ENCODE peak calls at places on chromosomes 6 and 20, in six cellular contexts. W is AG10803, L is AG09309, C is tibial nerve, S is tibial artery, U is psoas muscle. O is an unnamed sample.

GRCh38 chr20:53767206-53767924 is 173.7 kb upstream of the ZNF217 start:
- DNase-seq in W (no peak), L (no peak), C (no peak), S (no peak), U (no peak), O (no peak)

GRCh38 chr20:12265662-12266061 is 348.0 kb downstream of the BTBD3 start:
- DNase-seq in W (no peak), L (no peak), C (no peak), S (no peak), U (no peak), O (no peak)

GRCh38 chr6:90294989-90295853 is 1.4 kb downstream of the BACH2 start:
- DNase-seq in W (peak; percentile 6), L (no peak), C (no peak), S (peak; percentile 32), U (peak; percentile 81), O (peak; percentile 43)

GRCh38 chr6:136753624-136754023 is 38.7 kb downstream of the MAP3K5 start:
- DNase-seq in W (no peak), L (no peak), C (no peak), S (no peak), U (no peak), O (no peak)

GRCh38 chr20:45432294-45432693 is 16.4 kb downstream of the PIGT start:
- DNase-seq in W (no peak), L (no peak), C (no peak), S (no peak), U (no peak), O (no peak)

GRCh38 chr20:38113401-38114325 is 51.4 kb downstream of the TGM2 start:
- DNase-seq in W (no peak), L (no peak), C (no peak), S (no peak), U (no peak), O (no peak)

GRCh38 chr6:26233608-26234420 is 131.2 kb upstream of the BTN3A2 start:
- DNase-seq in W (peak; percentile 65), L (no peak), C (no peak), S (no peak), U (peak; percentile 57), O (peak; percentile 59)

GRCh38 chr6:33279971-33280511 is 3.1 kb downstream of the B3GALT4 start:
- DNase-seq in W (peak; percentile 34), L (no peak), C (no peak), S (no peak), U (no peak), O (peak; percentile 40)

GRCh38 chr6:152543519-152543918 is 93.6 kb downstream of the SYNE1 start:
- DNase-seq in W (no peak), L (no peak), C (no peak), S (no peak), U (no peak), O (no peak)

GRCh38 chr6:78749326-78749725 is 118.0 kb upstream of the IRAK1BP1 start:
- DNase-seq in W (peak; percentile 31), L (no peak), C (no peak), S (no peak), U (no peak), O (peak; percentile 82)

GRCh38 chr6:154593122-154593521 is 82.6 kb upstream of the CNKSR3 start:
- DNase-seq in W (no peak), L (no peak), C (no peak), S (no peak), U (no peak), O (no peak)

GRCh38 chr6:165056292-165056691 is 253.1 kb downstream of the C6orf118 start:
- DNase-seq in W (no peak), L (no peak), C (no peak), S (no peak), U (no peak), O (no peak)

GRCh38 chr6:128478230-128479047 is 42.0 kb downstream of the PTPRK start:
- DNase-seq in W (no peak), L (no peak), C (no peak), S (no peak), U (no peak), O (no peak)

GRCh38 chr6:4593891-4594445 is 182.2 kb upstream of the CDYL start:
- DNase-seq in W (peak; percentile 38), L (no peak), C (no peak), S (no peak), U (no peak), O (no peak)

GRCh38 chr6:35452186-35453090 is at the start of gene FANCE:
- DNase-seq in W (peak; percentile 85), L (no peak), C (peak; percentile 95), S (peak; percentile 94), U (peak; percentile 97), O (peak; percentile 86)

GRCh38 chr6:156028310-156029131 is 572.9 kb upstream of the NOX3 start:
- DNase-seq in W (peak; percentile 31), L (no peak), C (no peak), S (no peak), U (no peak), O (no peak)
- TF ChIP-seq CTCF in W (no peak), L (no peak), C (no peak), S (no peak), U (no peak), O (no peak)

GRCh38 chr20:63284544-63284949 is 8.4 kb upstream of the COL20A1 start:
- DNase-seq in W (no peak), L (no peak), C (no peak), S (no peak), U (no peak), O (no peak)

GRCh38 chr20:63282946-63283345 is 10.0 kb upstream of the COL20A1 start:
- DNase-seq in W (no peak), L (no peak), C (no peak), S (no peak), U (no peak), O (no peak)

GRCh38 chr20:63283397-63284082 is 9.4 kb upstream of the COL20A1 start:
- DNase-seq in W (no peak), L (no peak), C (no peak), S (no peak), U (no peak), O (no peak)

GRCh38 chr20:63284981-63285524 is 7.9 kb upstream of the COL20A1 start:
- DNase-seq in W (no peak), L (no peak), C (no peak), S (no peak), U (no peak), O (no peak)

DNA sequence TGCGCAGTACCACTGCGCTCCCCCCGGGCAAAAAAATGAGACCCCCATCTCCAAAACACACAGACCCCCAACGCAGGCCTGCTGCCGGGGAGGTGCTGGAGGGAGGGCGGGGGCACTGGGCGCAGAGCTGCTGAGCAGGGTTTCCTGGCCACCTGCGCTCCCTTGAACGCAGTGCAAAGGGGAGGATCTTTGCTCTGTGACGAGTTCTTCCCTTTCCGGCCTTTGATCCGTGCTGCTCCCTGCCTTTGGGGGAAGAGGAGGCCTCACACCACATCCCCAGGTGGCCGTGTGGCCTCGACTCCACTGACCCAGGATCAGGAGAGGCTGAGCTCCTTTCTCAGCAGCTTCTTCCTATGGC is 8.9 kb upstream of the COL20A1 start:
- DNase-seq in W (no peak), L (no peak), C (no peak), S (no peak), U (no peak), O (no peak)
- H3K4me3 ChIP-seq in W (no peak overlapping the region), L (no peak overlapping the region), C (no peak overlapping the region), S (no peak overlapping the region), U (no peak overlapping the region), O (no peak overlapping the region)

DNA sequence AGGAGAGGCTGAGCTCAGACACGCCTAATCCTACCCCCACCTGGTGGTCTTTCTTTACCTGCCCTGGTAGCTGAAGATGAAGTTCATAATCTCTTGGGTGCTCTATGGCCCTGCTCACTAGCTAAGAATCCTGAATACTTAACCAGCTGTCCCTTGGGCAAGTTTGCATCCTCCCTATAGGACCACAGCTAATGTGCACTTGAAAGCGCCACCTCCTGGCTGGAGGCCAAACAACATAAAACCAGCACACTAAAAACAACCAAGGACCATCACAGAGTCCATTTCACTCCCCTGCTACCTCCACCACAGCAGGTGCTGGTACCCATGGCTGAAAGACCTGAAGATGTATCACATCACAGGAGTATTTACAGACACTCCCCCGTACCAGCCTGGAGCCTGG is 155.5 kb upstream of the SLC24A3 start:
- DNase-seq in W (no peak), L (no peak), C (no peak), S (no peak), U (no peak), O (no peak)
- TF ChIP-seq CTCF in W (no peak), L (no peak), C (no peak), S (no peak), U (no peak), O (no peak)

DNA sequence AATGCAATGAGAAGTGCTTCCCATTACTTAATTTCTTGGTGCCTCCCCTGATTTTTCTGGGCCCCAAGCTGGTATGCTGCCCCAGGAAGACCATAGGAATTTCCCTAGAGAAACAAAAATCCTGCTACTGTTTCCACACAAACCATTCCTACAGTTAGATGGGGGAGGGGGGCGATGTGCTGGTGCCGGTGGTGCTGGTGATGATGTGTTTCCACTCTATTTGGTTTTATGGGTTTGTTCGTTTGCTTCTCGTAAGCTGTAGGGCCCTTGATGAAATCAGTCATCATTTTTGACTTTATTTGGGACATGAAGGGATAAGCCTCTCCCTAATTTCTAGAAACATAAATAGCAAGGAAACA is 105.1 kb downstream of the MKKS start:
- DNase-seq in W (no peak), L (no peak), C (no peak), S (no peak), U (no peak), O (no peak)
- H3K4me3 ChIP-seq in W (no peak overlapping the region), L (no peak overlapping the region), C (no peak overlapping the region), S (no peak overlapping the region), U (no peak overlapping the region), O (no peak overlapping the region)

GRCh38 chr6:41278699-41279405 is 7.6 kb downstream of the TREM1 start:
- DNase-seq in W (peak; percentile 18), L (no peak), C (no peak), S (peak; percentile 39), U (peak; percentile 57), O (peak; percentile 40)
- TF ChIP-seq CTCF in W (peak; percentile 26), L (peak; percentile 32), C (peak; percentile 28), S (peak; percentile 14), U (peak; percentile 33), O (peak; percentile 33)

DNA sequence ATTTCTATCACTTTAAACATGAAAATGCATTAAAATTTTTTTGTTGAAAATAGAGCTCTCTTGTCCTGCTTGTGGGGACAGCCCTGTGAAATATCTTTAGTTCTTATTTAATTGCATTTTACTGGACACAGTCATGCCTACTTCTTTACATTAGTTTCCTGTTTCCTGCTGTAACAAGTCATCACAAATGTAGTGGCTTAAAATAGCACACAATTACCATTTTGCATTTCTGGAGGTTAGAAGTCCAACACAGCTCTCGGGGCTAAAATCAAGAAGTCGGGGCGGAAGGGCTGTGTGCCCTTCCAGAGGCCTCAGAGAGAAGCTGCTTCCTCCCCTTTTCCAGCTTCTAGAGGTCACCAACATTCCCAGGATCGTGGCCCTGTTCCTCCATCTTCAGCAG is 29.4 kb downstream of the PNLDC1 start:
- DNase-seq in W (no peak), L (no peak), C (no peak), S (no peak), U (no peak), O (no peak)
- H3K4me3 ChIP-seq in W (no peak overlapping the region), L (no peak overlapping the region), C (no peak overlapping the region), S (no peak overlapping the region), U (no peak overlapping the region), O (no peak overlapping the region)